ENCODE peak calls at places on chromosome 15, in ten cellular contexts. P is sigmoid colon, L is Peyer's patch, I is heart left ventricle, V is H54, N is ovary, O is IMR-90, T is A549, Q is GM12878, E is GM12892. X is an unnamed sample.

GRCh38 chr15:87212041-87212440 is 1044.5 kb downstream of the NTRK3 start:
- DNase-seq in Q (no peak), V (no peak), E (no peak), I (no peak), L (no peak), T (no peak), N (no peak), O (no peak), P (no peak), X (no peak)

GRCh38 chr15:90211440-90212168 is 10.5 kb downstream of the SEMA4B start:
- DNase-seq in T (peak), O (peak), Q (no peak), P (no peak), N (no peak), V (peak), E (no peak), L (peak), I (no peak), X (no peak)

GRCh38 chr15:76377217-76377616 is 40.6 kb downstream of the ISL2 start:
- DNase-seq in I (no peak), O (no peak), V (no peak), L (no peak), T (no peak), N (no peak), E (no peak), P (no peak), Q (no peak), X (no peak)

GRCh38 chr15:48266029-48266428 is 59.9 kb downstream of the SLC12A1 start:
- DNase-seq in L (no peak), O (no peak), P (no peak), V (peak), T (no peak), E (no peak), Q (no peak), I (no peak), N (no peak), X (no peak)

GRCh38 chr15:91473894-91474293 is 373.8 kb downstream of the SV2B start:
- DNase-seq in O (peak), N (no peak), P (no peak), Q (no peak), T (no peak), L (no peak), E (no peak), I (no peak), V (no peak), X (no peak)

GRCh38 chr15:31606942-31607497 is 280.4 kb downstream of the KLF13 start:
- DNase-seq in I (no peak), P (no peak), O (peak), V (no peak), E (no peak), Q (no peak), L (no peak), N (no peak), T (no peak), X (no peak)

GRCh38 chr15:56798639-56799038 is 65.3 kb upstream of the ZNF280D start:
- DNase-seq in L (no peak), O (peak), T (no peak), N (no peak), E (no peak), I (no peak), V (no peak), Q (peak), P (no peak), X (no peak)

GRCh38 chr15:52760562-52760961 is 29.6 kb downstream of the ONECUT1 start:
- DNase-seq in P (no peak), V (no peak), N (no peak), Q (no peak), O (no peak), L (no peak), E (no peak), I (no peak), T (no peak), X (no peak)

GRCh38 chr15:60973637-60974415 is 255.3 kb downstream of the RORA start:
- DNase-seq in P (no peak), O (peak), Q (no peak), I (no peak), T (no peak), L (no peak), N (no peak), V (no peak), E (no peak), X (no peak)

GRCh38 chr15:66387176-66388056 is 704 bp downstream of the MAP2K1 start:
- DNase-seq in I (peak), Q (no peak), P (peak), E (peak), O (peak), T (peak), L (peak), N (peak), V (peak), X (no peak)

DNA sequence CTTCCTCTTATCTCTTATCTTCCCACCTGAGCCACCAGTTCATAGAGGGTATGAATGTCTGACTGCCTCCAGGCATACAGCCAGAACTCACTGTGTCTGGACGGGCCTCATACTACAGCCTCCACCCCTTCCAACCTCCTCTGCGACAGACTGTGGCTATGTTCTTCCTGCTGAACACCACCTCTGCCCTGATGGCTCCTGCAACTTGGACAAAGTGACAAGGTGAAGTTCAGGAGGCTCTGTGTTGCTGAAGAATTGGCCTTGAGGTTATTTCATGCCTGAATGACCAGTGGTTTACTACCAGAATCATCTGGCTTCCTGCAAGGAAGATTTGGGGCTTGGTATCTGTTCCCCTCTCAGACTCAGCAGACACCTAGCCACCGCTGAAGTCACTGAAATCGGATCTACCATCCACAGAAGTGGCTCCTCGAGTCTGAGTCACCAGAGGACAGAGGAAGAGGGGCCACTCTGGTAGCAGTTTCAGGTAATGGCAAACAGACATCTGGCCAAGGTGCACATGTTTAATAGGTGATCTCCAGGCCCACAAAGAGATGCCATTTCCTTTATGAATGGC is 14.2 kb upstream of the ULK3 start:
- DNase-seq in V (no peak), T (no peak), L (peak), N (no peak), E (no peak), I (no peak), O (no peak), Q (peak), P (no peak), X (no peak)
- TF ChIP-seq POLR2A in V (no peak), T (no peak), L (no peak), N (no peak), E (peak), I (no peak), O (no peak), Q (peak), P (no peak), X (no peak)

DNA sequence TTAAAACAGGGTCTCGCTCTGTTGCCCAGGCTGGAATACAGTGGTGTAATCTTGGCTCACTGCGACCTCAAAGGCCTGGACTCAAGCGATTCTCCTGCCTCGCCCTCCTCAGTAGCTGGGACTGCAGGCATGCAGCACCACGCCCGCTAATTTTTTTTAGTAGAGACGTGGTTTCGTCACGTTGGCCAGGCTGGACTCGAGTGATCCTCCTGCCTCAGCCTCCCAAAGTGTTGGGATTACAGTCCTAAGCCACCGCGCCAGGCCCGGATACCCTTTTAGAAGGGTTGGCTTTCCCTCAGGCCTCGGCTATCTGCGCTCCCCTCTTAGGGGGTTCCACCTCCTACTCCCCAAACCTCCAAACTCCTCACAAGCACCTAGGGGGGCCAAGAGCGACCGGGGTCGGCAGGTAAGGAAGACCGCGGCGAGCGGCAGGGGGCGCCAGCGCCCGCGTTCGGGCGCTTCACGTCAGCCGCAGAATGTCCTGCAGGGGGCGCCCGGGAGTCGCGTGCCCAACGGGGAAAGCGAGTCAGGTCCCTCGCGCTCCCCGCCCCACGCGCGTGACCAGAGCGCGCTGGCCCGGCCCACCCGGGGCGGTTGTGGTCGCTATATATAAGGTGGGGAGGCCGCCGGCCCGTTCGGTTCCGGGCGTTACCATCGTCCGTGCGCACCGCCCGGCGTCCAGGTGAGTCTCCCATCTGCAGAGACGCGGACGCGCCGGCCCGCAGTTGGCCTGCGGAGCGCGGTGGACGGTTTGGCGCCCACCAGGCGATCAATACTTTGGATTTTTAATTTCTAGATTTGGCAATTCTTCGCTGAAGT is 51.8 kb upstream of the GATM start:
- DNase-seq in L (peak), Q (no peak), I (peak), N (peak), V (no peak), P (peak), T (peak), E (peak), O (peak), X (no peak)
- TF ChIP-seq POLR2A in L (peak), Q (no peak), I (no peak), N (no peak), V (no peak), P (no peak), T (no peak), E (no peak), O (peak), X (no peak)

GRCh38 chr15:94912760-94913159 is 681.4 kb downstream of the MCTP2 start:
- DNase-seq in L (no peak), P (no peak), O (no peak), V (no peak), T (no peak), E (no peak), I (no peak), Q (no peak), N (no peak), X (no peak)
- TF ChIP-seq POLR2A in L (no peak), P (no peak), O (no peak), V (no peak), T (no peak), E (no peak), I (no peak), Q (no peak), N (no peak), X (no peak)

DNA sequence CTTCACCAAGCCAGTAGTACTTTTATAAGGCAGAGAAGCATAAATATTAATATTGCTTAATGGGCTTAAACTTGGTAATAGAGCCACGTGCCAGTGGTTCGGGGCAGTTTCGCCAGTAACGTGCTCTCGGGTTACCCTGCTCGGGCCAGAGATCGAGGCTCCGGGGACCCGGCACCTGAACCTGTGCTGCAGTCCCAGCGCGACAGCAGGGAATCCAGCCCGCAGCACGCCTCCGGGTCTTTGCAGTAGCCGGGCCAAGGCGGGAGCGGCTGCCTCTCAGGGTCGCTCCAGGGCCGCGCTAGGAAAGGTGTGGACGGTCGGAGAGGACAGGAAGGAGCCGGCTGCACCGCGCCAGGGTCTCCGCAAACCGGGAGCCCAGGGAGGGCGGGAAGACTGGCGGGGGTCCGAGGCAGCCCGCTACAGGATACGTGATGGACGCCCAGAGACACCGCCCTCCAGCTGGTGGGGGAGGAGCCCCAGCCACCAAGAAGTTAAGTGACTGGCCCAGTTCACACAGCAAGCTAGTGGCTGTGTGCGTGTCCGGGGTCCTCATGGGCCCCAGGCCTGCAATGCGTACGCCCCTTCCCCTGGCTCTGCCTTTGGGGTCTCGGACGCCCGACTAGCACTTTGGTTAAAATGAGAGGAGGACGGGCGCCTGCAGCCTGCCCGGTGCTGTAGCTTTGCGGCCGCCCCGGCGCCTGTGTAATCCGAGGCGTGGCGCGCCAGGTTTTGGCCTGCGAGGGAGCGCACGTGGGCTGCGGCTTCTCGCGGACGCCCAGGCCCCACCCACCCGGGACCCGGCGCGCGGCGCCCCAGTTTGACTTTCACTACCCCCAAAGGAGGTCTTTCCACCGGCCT is 1.2 kb upstream of the PDE8A start:
- DNase-seq in I (peak), L (peak), Q (peak), P (peak), O (peak), T (peak), N (peak), E (peak), V (peak), X (no peak)
- TF ChIP-seq POLR2A in I (no peak), L (peak), Q (peak), P (no peak), O (peak), T (peak), N (peak), E (peak), V (peak), X (no peak)